ENCODE peak calls at places on chromosome 22, in seven cellular contexts. R is IMR-90, U is spleen, F is esophagus squamous epithelium, Q is K562, S is prostate gland, H is uterus. T is an unnamed sample.

GRCh38 chr22:35910013-35910860 is 118.4 kb downstream of the RBFOX2 start:
- DNase-seq in R (no peak), U (no peak), F (no peak), Q (no peak), S (no peak), H (no peak), T (no peak)

GRCh38 chr22:31296258-31296657 is 4.0 kb upstream of the PIK3IP1 start:
- DNase-seq in R (peak; percentile 58), U (no peak), F (no peak), Q (no peak), S (no peak), H (no peak), T (no peak)

GRCh38 chr22:23120415-23120899 is 21.3 kb downstream of the RSPH14 start:
- DNase-seq in R (no peak), U (no peak), F (no peak), Q (no peak), S (no peak), H (no peak), T (no peak)

GRCh38 chr22:37983860-37984791 is at the start of gene SOX10:
- DNase-seq in R (no peak), U (no peak), F (no peak), Q (no peak), S (no peak), H (no peak), T (no peak)

GRCh38 chr22:36790648-36791047 is 14.7 kb upstream of the IFT27 start:
- DNase-seq in R (no peak), U (no peak), F (no peak), Q (peak; percentile 4), S (no peak), H (no peak), T (peak; percentile 37)

GRCh38 chr22:38570841-38571364 is 920 bp upstream of the DMC1 start:
- DNase-seq in R (peak; percentile 17), U (peak; percentile 78), F (no peak), Q (peak; percentile 41), S (peak; percentile 25), H (no peak), T (peak; percentile 9)

GRCh38 chr22:35986085-35986484 is 42.5 kb downstream of the RBFOX2 start:
- DNase-seq in R (peak; percentile 31), U (no peak), F (no peak), Q (no peak), S (no peak), H (no peak), T (no peak)

GRCh38 chr22:27311666-27312566 is 489.6 kb downstream of the MN1 start:
- DNase-seq in R (no peak), U (no peak), F (no peak), Q (no peak), S (no peak), H (no peak), T (no peak)

GRCh38 chr22:35835998-35836691 is 118.5 kb downstream of the APOL5 start:
- DNase-seq in R (peak; percentile 86), U (no peak), F (no peak), Q (peak; percentile 16), S (peak; percentile 31), H (peak; percentile 61), T (peak; percentile 75)

GRCh38 chr22:38607680-38608079 is 37.7 kb upstream of the DMC1 start:
- DNase-seq in R (no peak), U (no peak), F (no peak), Q (no peak), S (no peak), H (no peak), T (no peak)

GRCh38 chr22:27171212-27171611 is 513.8 kb downstream of the MIAT start:
- DNase-seq in R (no peak), U (no peak), F (no peak), Q (no peak), S (no peak), H (no peak), T (no peak)

GRCh38 chr22:24455751-24456426 is 28.5 kb downstream of the ADORA2A start:
- DNase-seq in R (no peak), U (no peak), F (no peak), Q (peak; percentile 54), S (no peak), H (peak; percentile 30), T (no peak)

GRCh38 chr22:48651036-48651890 is 1176.4 kb downstream of the BRD1 start:
- DNase-seq in R (no peak), U (no peak), F (no peak), Q (no peak), S (no peak), H (no peak), T (no peak)

DNA sequence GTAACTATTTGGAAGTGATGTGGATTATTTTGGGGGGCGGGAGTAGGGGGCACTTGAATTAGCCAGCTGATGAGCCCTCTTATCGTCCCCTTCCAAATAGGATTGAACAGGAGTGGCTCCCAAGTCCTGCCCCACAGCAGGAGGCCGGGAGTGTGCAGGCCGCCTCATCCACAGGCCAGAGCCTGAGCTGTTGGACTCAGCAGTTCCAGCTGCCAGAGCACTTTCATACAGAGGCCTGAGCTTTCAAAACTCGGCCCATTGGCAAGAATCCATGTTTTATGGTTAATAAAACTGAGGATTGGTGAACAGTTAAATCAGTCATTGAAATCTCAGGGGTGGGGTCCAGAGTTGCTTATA is 9.6 kb downstream of the FAM118A start:
- DNase-seq in R (peak; percentile 77), U (no peak), F (no peak), Q (no peak), S (no peak), H (peak; percentile 36), T (no peak)
- TF ChIP-seq POLR2A in R (no peak), U (no peak), F (no peak), Q (no peak), S (no peak), H (no peak), T (no peak)

DNA sequence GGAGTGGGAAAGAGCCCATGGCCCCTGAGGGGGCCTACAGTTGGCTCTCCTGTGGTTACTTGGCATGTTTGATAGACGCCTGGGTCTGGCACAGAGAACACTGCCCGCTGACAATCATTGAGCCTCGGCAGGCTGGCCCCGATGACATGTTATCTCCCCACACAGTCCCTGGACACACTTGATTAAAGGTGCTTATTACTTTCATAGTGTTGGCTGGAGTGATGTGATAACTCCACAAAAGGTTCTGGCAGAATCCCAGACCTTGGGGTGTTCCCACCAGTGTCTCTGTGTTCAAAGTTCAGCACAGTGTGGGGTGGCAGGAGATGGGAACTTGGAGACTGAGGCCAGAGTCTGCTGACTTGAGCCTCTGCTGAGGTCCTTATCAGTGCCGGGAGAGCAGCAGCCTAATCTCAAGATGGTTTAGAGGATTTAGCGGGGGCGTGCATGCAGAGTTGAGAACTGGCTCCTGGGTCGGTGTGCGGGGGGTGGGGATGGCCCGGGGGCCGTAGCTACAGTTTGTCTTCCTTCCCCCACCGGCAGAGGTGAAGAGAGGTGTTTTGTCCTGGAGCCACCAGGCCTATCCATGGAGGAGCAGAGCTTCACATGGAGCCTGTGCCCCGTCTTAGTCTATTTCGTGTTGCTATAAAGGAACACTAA is 22.5 kb downstream of the PARVB start:
- DNase-seq in R (no peak), U (no peak), F (no peak), Q (peak; percentile 92), S (no peak), H (no peak), T (no peak)
- TF ChIP-seq POLR2A in R (no peak), U (no peak), F (no peak), Q (no peak), S (no peak), H (no peak), T (no peak)

GRCh38 chr22:19959043-19959586 is 17.5 kb upstream of the TXNRD2 start:
- DNase-seq in R (peak; percentile 39), U (peak; percentile 80), F (no peak), Q (peak; percentile 100), S (peak; percentile 73), H (peak; percentile 87), T (no peak)
- TF ChIP-seq POLR2A in R (no peak), U (no peak), F (no peak), Q (peak; percentile 66), S (no peak), H (no peak), T (no peak)

GRCh38 chr22:46045459-46046298 is 68.7 kb upstream of the WNT7B start:
- DNase-seq in R (no peak), U (peak; percentile 80), F (no peak), Q (no peak), S (no peak), H (peak; percentile 32), T (no peak)

GRCh38 chr22:46042786-46043185 is 65.8 kb upstream of the WNT7B start:
- DNase-seq in R (peak; percentile 32), U (peak; percentile 45), F (no peak), Q (no peak), S (no peak), H (peak; percentile 19), T (no peak)

GRCh38 chr22:46044718-46045458 is 67.9 kb upstream of the WNT7B start:
- DNase-seq in R (no peak), U (peak; percentile 90), F (no peak), Q (no peak), S (no peak), H (peak; percentile 51), T (no peak)

GRCh38 chr22:46043339-46043738 is 66.4 kb upstream of the WNT7B start:
- DNase-seq in R (no peak), U (peak; percentile 54), F (no peak), Q (no peak), S (no peak), H (peak; percentile 18), T (no peak)

GRCh38 chr22:46043816-46044717 is 67.1 kb upstream of the WNT7B start:
- DNase-seq in R (no peak), U (peak; percentile 82), F (no peak), Q (no peak), S (peak; percentile 82), H (peak; percentile 57), T (no peak)
- TF ChIP-seq POLR2A in R (no peak), U (no peak), F (peak; percentile 55), Q (no peak), S (peak; percentile 55), H (peak; percentile 36), T (no peak)

GRCh38 chr22:21927174-21927823 is 25.3 kb downstream of the PPM1F start:
- DNase-seq in R (no peak), U (peak; percentile 70), F (no peak), Q (no peak), S (no peak), H (no peak), T (no peak)

GRCh38 chr22:21931056-21931455 is 21.6 kb downstream of the PPM1F start:
- DNase-seq in R (no peak), U (no peak), F (no peak), Q (no peak), S (no peak), H (no peak), T (no peak)

GRCh38 chr22:21926728-21927127 is 25.9 kb downstream of the PPM1F start:
- DNase-seq in R (no peak), U (peak; percentile 67), F (no peak), Q (no peak), S (no peak), H (no peak), T (no peak)

GRCh38 chr22:21928048-21928447 is 24.6 kb downstream of the PPM1F start:
- DNase-seq in R (no peak), U (peak; percentile 67), F (no peak), Q (no peak), S (no peak), H (no peak), T (no peak)

DNA sequence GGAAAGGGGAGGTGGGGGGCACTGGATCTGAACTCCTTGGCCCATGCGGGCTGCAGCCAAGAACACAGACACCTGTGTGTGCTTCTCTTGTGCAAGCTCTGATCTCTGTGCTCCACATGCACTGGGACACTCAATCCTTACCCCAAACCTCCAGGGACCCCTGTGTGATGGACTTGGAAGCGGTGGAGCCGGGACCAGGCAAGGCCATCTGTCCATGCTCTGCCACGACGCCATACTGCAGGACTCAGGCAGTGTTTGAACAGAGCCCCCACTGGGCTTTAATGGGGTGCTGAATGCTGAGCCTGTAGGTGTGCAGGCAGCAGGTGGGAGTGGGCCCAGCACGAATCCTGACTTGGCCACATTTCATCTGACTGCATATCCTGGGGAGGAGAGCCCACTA is 23.4 kb downstream of the PPM1F start:
- DNase-seq in R (no peak), U (no peak), F (no peak), Q (no peak), S (no peak), H (no peak), T (no peak)
- TF ChIP-seq POLR2A in R (no peak), U (no peak), F (no peak), Q (no peak), S (no peak), H (no peak), T (no peak)

T was measured in A549.